ENCODE peak calls at places on chromosomes 5 and 9, in seven cellular contexts. Q, Z, H, U, V, J and R are unnamed samples.

GRCh38 chr5:93578813-93579560 is 2.0 kb downstream of the NR2F1-AS1 start:
- DNase-seq in Q (no peak), Z (no peak), H (no peak), U (no peak), V (peak), J (no peak), R (peak)

GRCh38 chr5:111453747-111454146 is 58.6 kb downstream of the STARD4 start:
- DNase-seq in Q (no peak), Z (no peak), H (peak), U (peak), V (peak), J (peak), R (peak)

GRCh38 chr5:122323132-122323548 is 11.1 kb downstream of the SNCAIP start:
- DNase-seq in Q (no peak), Z (no peak), H (no peak), U (no peak), V (no peak), J (peak), R (peak)

GRCh38 chr5:129664336-129664937 is 83.5 kb upstream of the MINAR2 start:
- DNase-seq in Q (peak), Z (peak), H (peak), U (no peak), V (peak), J (no peak), R (peak)

GRCh38 chr9:32427111-32427873 is 42.8 kb downstream of the ACO1 start:
- DNase-seq in Q (peak), Z (no peak), H (peak), U (no peak), V (peak), J (no peak), R (peak)

GRCh38 chr5:6510132-6510531 is 61.5 kb downstream of the UBE2QL1 start:
- DNase-seq in Q (no peak), Z (no peak), H (no peak), U (no peak), V (no peak), J (no peak), R (no peak)

GRCh38 chr9:95086564-95086955 is 230.9 kb downstream of the FANCC start:
- DNase-seq in Q (no peak), Z (no peak), H (no peak), U (no peak), V (no peak), J (no peak), R (no peak)

GRCh38 chr9:129184743-129185142 is 6.7 kb upstream of the IER5L start:
- DNase-seq in Q (no peak), Z (no peak), H (no peak), U (no peak), V (no peak), J (no peak), R (no peak)

GRCh38 chr9:82571540-82571939 is 491.4 kb downstream of the RASEF start:
- DNase-seq in Q (no peak), Z (no peak), H (no peak), U (no peak), V (no peak), J (no peak), R (no peak)

GRCh38 chr9:34171753-34172535 is 6.9 kb upstream of the UBAP1 start:
- DNase-seq in Q (peak), Z (no peak), H (no peak), U (no peak), V (no peak), J (no peak), R (no peak)

GRCh38 chr9:73176450-73176875 is 24.8 kb downstream of the ANXA1 start:
- DNase-seq in Q (no peak), Z (no peak), H (peak), U (no peak), V (no peak), J (peak), R (no peak)

GRCh38 chr9:114407889-114408288 is 20.1 kb upstream of the AKNA start:
- DNase-seq in Q (no peak), Z (no peak), H (no peak), U (no peak), V (no peak), J (no peak), R (no peak)

GRCh38 chr5:10432059-10433008 is 9.3 kb upstream of the ROPN1L start:
- DNase-seq in Q (no peak), Z (no peak), H (no peak), U (no peak), V (no peak), J (no peak), R (no peak)

GRCh38 chr5:72221099-72221498 is 98.9 kb downstream of the MRPS27 start:
- DNase-seq in Q (no peak), Z (no peak), H (no peak), U (no peak), V (no peak), J (no peak), R (no peak)
- H3K4me3 ChIP-seq in Q (no peak), Z (no peak), H (no peak), U (no peak), V (no peak), J (no peak), R (no peak)

GRCh38 chr5:151298063-151298462 is 5.5 kb downstream of the SLC36A3 start:
- DNase-seq in Q (no peak), Z (no peak), H (peak), U (peak), V (peak), J (peak), R (peak)
- TF ChIP-seq CTCF in Q (peak), Z (no peak), H (peak), U (peak), V (peak), J (peak), R (peak)

DNA sequence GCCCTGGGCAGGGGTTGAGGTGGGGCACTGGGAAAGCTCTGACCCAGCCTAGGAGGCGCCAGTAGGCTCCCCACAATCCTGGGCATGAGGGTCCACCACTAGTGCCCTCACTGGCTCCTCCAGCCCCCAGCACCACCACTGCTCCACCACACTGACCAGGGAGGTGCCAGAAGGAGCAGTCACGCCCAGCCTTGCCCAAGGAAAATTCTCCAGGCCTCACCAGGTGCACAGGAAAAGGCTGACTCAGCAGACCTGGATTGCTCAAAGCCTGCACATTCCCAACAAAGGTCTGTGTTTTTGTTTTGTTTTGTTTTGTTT is 62.9 kb downstream of the ZNF354C start:
- DNase-seq in Q (no peak), Z (no peak), H (no peak), U (no peak), V (no peak), J (no peak), R (no peak)
- H3K4me3 ChIP-seq in Q (no peak), Z (no peak), H (no peak), U (no peak), V (no peak), J (no peak), R (no peak)

GRCh38 chr5:26807231-26808199 is 230.9 kb downstream of the CDH9 start:
- DNase-seq in Q (no peak), Z (no peak), H (no peak), U (no peak), V (no peak), J (no peak), R (no peak)
- TF ChIP-seq CTCF in Q (no peak), Z (no peak), H (no peak), U (no peak), V (no peak), J (no peak), R (no peak)

DNA sequence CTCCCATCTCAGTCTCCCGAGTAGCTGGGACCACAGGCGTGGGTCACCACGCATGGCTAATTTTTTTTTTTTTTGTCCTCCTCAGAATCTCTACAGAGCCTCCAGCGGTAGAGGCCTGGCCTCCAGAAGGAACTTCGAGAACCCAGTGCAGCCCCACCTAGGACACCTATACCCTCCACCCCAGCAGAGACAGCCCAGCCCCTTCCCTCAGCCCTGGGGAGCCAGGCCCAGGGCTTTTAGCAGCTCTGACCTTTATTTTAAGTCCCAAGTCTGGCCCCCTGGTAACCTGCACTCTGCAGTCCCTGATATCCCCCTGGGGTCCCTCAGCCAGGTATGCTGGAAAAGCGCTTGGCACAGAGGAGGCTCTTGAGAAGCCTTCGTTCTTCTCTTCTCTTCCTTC is 5.2 kb downstream of the GLIPR2 start:
- DNase-seq in Q (no peak), Z (no peak), H (no peak), U (no peak), V (no peak), J (no peak), R (no peak)
- H3K4me3 ChIP-seq in Q (no peak), Z (no peak), H (no peak), U (no peak), V (no peak), J (no peak), R (no peak)

GRCh38 chr9:80285325-80285724 is 713.6 kb downstream of the TLE4 start:
- DNase-seq in Q (no peak), Z (no peak), H (no peak), U (no peak), V (peak), J (no peak), R (peak)
- TF ChIP-seq CTCF in Q (no peak), Z (peak), H (no peak), U (no peak), V (no peak), J (peak), R (peak)

GRCh38 chr9:86684148-86684547 is 263.2 kb downstream of the GAS1 start:
- DNase-seq in Q (no peak), Z (peak), H (peak), U (peak), V (no peak), J (no peak), R (no peak)
- H3K4me3 ChIP-seq in Q (no peak), Z (no peak), H (no peak), U (no peak), V (no peak), J (no peak), R (no peak)

DNA sequence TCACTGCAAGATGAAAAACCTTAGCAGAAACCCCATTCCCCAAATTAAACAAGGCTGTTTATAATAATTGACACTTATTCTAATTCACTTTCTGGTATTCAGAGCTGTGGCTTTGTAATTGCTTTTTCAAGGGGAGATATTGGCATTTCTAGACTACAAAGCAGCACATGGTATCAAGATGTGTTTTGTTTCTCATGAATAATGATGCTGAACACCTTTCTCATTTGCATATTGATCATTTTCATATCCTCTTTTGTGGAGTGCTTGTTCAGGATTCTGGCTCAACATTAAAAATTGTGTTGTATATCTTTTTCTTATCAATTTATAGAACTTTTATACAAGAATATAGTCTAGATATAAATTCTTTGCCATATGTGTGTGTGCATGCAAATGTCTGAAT is 22.4 kb upstream of the ANKRD55 start:
- DNase-seq in Q (no peak), Z (no peak), H (no peak), U (no peak), V (no peak), J (no peak), R (no peak)
- TF ChIP-seq CTCF in Q (no peak), Z (no peak), H (no peak), U (no peak), V (no peak), J (no peak), R (no peak)

DNA sequence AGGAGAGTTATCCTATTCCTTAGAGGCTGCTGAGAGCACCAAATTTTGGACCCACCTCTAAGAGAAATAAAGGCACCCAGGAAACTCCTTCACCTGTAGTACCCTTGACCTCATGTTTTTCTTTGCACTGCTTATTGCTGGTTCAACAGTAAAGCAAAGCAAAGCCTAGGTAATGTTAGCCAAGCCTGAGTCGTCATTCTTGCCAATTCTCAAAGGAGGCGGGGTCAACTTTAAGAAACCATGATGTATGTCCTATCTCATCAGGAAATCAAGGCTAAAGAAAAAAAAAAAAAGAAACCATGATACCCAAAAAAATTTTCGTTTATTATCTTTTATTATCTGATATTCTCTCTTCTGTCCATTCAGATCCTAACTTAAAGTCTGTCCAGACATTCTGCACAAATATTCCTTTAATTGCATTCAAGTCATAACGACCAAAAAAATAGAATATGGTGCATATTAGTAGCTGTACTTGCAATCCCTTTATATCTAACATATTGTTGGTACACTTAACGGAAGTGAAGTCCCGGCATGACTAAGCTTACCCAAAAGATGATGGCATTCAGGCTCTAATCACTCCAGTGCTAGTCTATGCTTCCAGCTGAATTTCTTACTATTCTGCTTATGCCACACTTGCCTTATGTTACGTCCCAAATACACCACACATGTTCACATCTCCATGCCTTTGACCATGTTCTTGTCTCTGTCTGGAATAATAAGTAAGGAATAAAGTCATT is 1.8 kb downstream of the AUH start:
- DNase-seq in Q (no peak), Z (no peak), H (peak), U (no peak), V (no peak), J (no peak), R (no peak)
- H3K4me3 ChIP-seq in Q (no peak), Z (peak), H (peak), U (peak), V (peak), J (peak), R (peak)